ENCODE peak calls at places on chromosomes 2 and 18, in nine cellular contexts. L is body of pancreas, N is hepatocyte, P is astrocyte, M is uterus, Y is upper lobe of right lung, O is colonic mucosa, E is fibroblast of lung, R is cardiac muscle cell. C is an unnamed sample.

GRCh38 chr2:44623622-44624351 is 262.0 kb downstream of the CAMKMT start:
- DNase-seq in R (peak), N (no peak), O (no peak), M (no peak), E (no peak), P (no peak), L (no peak), Y (no peak), C (no peak)

GRCh38 chr2:50658883-50659282 is 373.0 kb downstream of the NRXN1 start:
- DNase-seq in P (no peak), O (no peak), E (no peak), L (no peak), M (no peak), N (no peak), Y (no peak), R (no peak), C (no peak)

GRCh38 chr18:54388203-54389142 is 30.8 kb downstream of the C18orf54 start:
- DNase-seq in L (peak), O (peak), M (no peak), P (peak), R (peak), E (peak), N (peak), Y (no peak), C (peak)

GRCh38 chr2:78999410-78999809 is 26.1 kb upstream of the REG3G start:
- DNase-seq in P (no peak), O (no peak), N (peak), R (peak), M (no peak), E (peak), L (no peak), Y (no peak), C (peak)

GRCh38 chr2:60794271-60794863 is 38.3 kb downstream of the PAPOLG start:
- DNase-seq in P (no peak), M (no peak), O (no peak), Y (no peak), E (peak), N (no peak), L (no peak), R (peak), C (peak)

GRCh38 chr18:45738660-45739059 is 14.7 kb downstream of the SLC14A1 start:
- DNase-seq in N (no peak), R (no peak), O (no peak), Y (no peak), L (no peak), M (no peak), P (no peak), E (no peak), C (no peak)

GRCh38 chr2:73718421-73718820 is 18.7 kb downstream of the TPRKB start:
- DNase-seq in L (no peak), N (no peak), O (no peak), P (no peak), E (no peak), R (no peak), M (no peak), Y (no peak), C (no peak)

GRCh38 chr2:55137024-55137958 is 87.0 kb upstream of the RTN4 start:
- DNase-seq in N (no peak), R (no peak), P (no peak), Y (no peak), E (no peak), O (peak), M (no peak), L (no peak), C (no peak)

DNA sequence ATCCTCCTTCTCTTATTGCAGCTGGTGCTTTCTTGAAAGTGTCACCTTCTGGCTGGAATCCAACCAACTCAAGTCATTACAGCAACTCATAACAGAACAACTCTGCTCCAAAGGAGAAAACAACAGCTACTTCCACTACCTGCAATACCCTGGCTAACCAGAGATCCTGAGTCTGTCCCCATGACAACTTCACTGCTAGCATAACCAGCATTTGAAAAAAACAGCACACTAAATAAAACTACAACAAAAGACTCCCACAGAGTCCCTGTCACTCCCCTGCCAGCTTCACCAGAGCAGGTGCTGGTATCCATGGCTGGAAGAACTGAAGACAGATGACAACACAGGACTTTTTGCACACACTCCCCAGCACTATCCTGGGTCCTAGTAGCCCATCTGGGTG is 834.1 kb upstream of the DDX18 start:
- DNase-seq in L (no peak), M (no peak), E (no peak), R (no peak), Y (no peak), N (no peak), P (no peak), O (no peak), C (no peak)
- H3K4me3 ChIP-seq in L (no peak), M (no peak), E (no peak), R (no peak), Y (no peak), N (no peak), P (no peak), O (no peak), C (no peak)

DNA sequence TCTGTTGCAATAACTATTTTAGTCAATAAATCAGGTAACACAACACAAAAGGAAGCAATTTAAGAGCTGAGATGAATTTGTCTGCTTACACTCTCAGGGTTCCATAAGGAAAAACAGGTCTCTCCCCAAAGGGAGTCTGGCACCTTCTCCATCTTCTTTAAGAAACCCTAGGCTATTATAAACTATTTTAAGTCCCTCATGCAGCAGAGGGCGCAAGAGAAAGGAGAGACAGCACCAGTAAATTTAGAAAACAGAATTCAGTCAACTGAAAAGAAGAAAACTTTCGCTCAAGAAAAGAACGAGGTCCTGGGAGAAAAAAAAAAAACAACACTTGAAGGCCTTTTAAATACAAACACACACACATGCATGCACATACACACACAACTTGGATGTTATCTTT is 19.1 kb downstream of the SULT1C4 start:
- DNase-seq in L (no peak), R (peak), N (no peak), Y (no peak), M (no peak), O (no peak), P (no peak), E (peak), C (peak)
- TF ChIP-seq CTCF in L (no peak), R (peak), N (no peak), Y (no peak), M (no peak), O (no peak), P (peak), E (peak), C (peak)

DNA sequence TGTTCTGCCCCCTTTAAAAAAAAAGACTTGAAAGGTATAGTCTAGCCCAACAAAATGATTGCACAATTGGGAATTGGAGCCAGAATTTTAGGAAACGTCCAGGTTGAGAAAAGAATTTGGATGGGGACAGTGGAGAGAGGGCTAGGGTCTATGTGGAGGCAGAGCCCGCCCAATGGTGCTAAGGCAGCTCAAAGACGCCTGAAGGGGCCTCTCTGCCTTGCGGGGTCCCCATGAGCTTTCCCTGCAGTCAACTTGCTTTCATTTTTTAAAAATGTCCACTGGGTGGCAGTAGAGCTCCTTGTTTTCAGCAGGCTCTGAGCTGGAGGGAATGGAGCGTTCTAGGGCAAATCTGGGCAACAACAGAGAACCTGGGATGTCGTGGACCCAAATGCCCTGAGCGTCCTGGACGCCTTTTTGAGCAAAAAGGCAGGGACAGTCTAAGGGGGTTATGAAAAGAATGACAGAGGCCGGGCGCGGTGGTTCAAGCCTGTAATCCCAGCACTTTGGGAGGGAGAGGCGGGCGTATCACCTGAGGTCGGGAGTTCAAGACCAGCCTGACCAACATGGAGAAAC is 40.2 kb upstream of the ITM2C start:
- DNase-seq in O (peak), N (peak), E (peak), M (peak), R (peak), L (peak), P (peak), Y (no peak), C (peak)
- H3K4me3 ChIP-seq in O (no peak), N (no peak), E (peak), M (no peak), R (no peak), L (no peak), P (no peak), Y (peak), C (peak)

GRCh38 chr2:236621786-236622185 is 52.2 kb downstream of the ACKR3 start:
- DNase-seq in O (no peak), M (no peak), R (no peak), P (no peak), L (no peak), E (no peak), N (no peak), Y (peak), C (no peak)

GRCh38 chr2:236622660-236623059 is 53.0 kb downstream of the ACKR3 start:
- DNase-seq in E (no peak), Y (peak), R (no peak), M (no peak), O (no peak), P (no peak), L (no peak), N (no peak), C (no peak)

GRCh38 chr2:236622201-236622600 is 52.6 kb downstream of the ACKR3 start:
- DNase-seq in E (no peak), Y (peak), O (no peak), L (no peak), N (no peak), P (no peak), R (no peak), M (no peak), C (no peak)

GRCh38 chr2:236625156-236625690 is 55.6 kb downstream of the ACKR3 start:
- DNase-seq in R (no peak), O (no peak), P (no peak), L (no peak), E (no peak), N (no peak), M (no peak), Y (peak), C (no peak)

GRCh38 chr2:236623816-236624215 is 54.2 kb downstream of the ACKR3 start:
- DNase-seq in R (no peak), O (no peak), L (no peak), P (no peak), E (no peak), Y (peak), N (no peak), M (no peak), C (no peak)
- TF ChIP-seq CTCF in R (no peak), O (no peak), L (no peak), P (no peak), E (no peak), Y (no peak), N (no peak), M (no peak), C (no peak)

DNA sequence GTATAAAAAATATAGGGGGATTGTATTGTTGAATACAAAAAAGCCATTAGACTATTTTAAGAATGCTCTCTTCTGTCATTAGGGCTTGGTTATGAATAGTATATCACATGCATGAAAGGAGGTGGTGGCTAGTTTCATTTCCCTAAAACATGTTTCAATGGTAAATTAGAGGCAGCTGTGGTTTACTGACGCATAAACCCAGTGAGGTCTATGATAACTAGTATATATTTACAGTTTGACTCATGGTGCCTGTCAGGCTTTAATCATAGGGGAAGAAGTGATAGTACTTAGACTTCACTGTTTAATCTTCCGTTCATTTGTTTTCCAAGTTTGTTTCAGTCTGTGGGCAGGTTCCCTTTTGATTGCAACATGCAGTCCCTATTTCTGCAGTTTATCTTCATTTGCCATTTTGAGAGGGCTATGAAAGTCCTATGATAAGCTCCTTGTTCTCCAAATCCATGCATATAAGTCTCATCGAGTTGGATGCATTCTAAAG is 55.1 kb upstream of the MAP4K3 start:
- DNase-seq in O (no peak), Y (no peak), M (no peak), L (no peak), E (peak), P (peak), R (peak), N (peak), C (peak)
- H3K4me3 ChIP-seq in O (no peak), Y (no peak), M (no peak), L (no peak), E (no peak), P (no peak), R (no peak), N (no peak), C (no peak)

DNA sequence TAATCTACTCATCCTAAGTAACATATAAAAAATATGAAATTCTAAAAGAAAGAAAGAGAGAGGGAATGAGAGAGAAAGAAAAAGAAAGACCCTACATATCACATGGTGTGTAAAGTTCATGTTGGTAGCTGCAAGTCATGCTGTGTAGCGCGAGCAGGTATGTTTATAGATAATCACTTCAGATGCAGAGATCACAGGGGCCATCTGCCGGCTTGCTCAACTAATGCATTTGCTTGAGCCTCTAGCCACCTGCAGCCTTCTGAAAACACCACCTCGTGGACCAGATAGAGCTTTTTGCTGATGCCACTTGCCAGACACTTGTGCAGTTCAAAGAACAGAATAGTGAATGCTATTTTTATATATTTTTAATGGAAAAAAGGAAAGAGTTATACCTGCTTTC is 37.6 kb downstream of the CDH7 start:
- DNase-seq in O (peak), L (no peak), Y (no peak), N (peak), P (no peak), M (no peak), E (no peak), R (no peak), C (peak)
- TF ChIP-seq CTCF in O (no peak), L (no peak), Y (no peak), N (peak), P (no peak), M (no peak), E (no peak), R (no peak), C (peak)